ENCODE peak calls at places on chromosomes 16 and 17, in eight cellular contexts. M is stimulated activated CD4-positive, alpha-beta T cell treated with anti-CD3 and anti-CD28 coated beads, Interleukin-1b, Interleukin-23, amount 100 ng/mL, for 24 hours; A is frontal cortex; E is GM20000; K is T47D; U is HuH-7; P is activated T-helper 9 cell treated with anti-CD3 and anti-CD28 coated beads, Interleukin-2, amount 50 U/mL, for 16 hours; H is KG1. Z is an unnamed sample.

GRCh38 chr17:1301546-1301945 is 22.1 kb downstream of the TRARG1 start:
- DNase-seq in M (no peak), A (no peak), E (no peak), K (no peak), U (no peak), P (no peak), H (no peak), Z (no peak)

GRCh38 chr16:70568601-70569217 is 45.1 kb downstream of the SF3B3 start:
- DNase-seq in M (no peak), A (no peak), E (no peak), K (no peak), U (no peak), P (no peak), H (no peak), Z (no peak)

GRCh38 chr17:4375039-4375748 is 8.7 kb upstream of the UBE2G1 start:
- DNase-seq in M (no peak), A (no peak), E (peak; percentile 70), K (no peak), U (no peak), P (peak; percentile 34), H (no peak), Z (peak; percentile 49)

GRCh38 chr16:57823836-57824235 is 21.5 kb upstream of the KIFC3 start:
- DNase-seq in M (no peak), A (no peak), E (no peak), K (peak; percentile 64), U (no peak), P (no peak), H (no peak), Z (no peak)

GRCh38 chr16:70734522-70734921 is 48.7 kb upstream of the MTSS2 start:
- DNase-seq in M (no peak), A (no peak), E (no peak), K (no peak), U (no peak), P (no peak), H (no peak), Z (no peak)

GRCh38 chr16:354971-355441 is 2.5 kb upstream of the AXIN1 start:
- DNase-seq in M (no peak), A (no peak), E (no peak), K (no peak), U (no peak), P (no peak), H (no peak), Z (no peak)

GRCh38 chr16:29029168-29029994 is 44.5 kb downstream of the LAT start:
- DNase-seq in M (peak; percentile 70), A (peak; percentile 49), E (peak; percentile 56), K (no peak), U (no peak), P (peak; percentile 81), H (no peak), Z (peak; percentile 17)

GRCh38 chr17:41538565-41538991 is 10.5 kb upstream of the KRT19 start:
- DNase-seq in M (no peak), A (no peak), E (no peak), K (peak; percentile 83), U (no peak), P (no peak), H (no peak), Z (no peak)

GRCh38 chr17:39001703-39002637 is 34.8 kb upstream of the FBXO47 start:
- DNase-seq in M (no peak), A (no peak), E (no peak), K (peak; percentile 94), U (no peak), P (no peak), H (no peak), Z (no peak)